ENCODE peak calls at places on chromosomes 16 and 17, in eight cellular contexts. M is fibroblast of mammary gland, R is Calu3, E is choroid plexus epithelial cell, V is stomach, Q is fibroblast of lung, Y is HFFc6, L is breast epithelium. K is an unnamed sample.

GRCh38 chr17:82892869-82893565 is 53.2 kb upstream of the ZNF750 start:
- DNase-seq in R (no peak), L (no peak), E (peak; percentile 20), V (peak; percentile 77), Y (no peak), Q (no peak), M (no peak), K (peak; percentile 76)

GRCh38 chr17:9473716-9474115 is 101.9 kb downstream of the STX8 start:
- DNase-seq in R (no peak), L (no peak), Y (peak; percentile 22), Q (peak; percentile 94), V (no peak), E (peak; percentile 61), M (peak; percentile 88), K (no peak)

GRCh38 chr16:89176147-89176690 is 4.7 kb downstream of the CDH15 start:
- DNase-seq in Y (no peak), R (no peak), E (no peak), V (no peak), L (no peak), M (no peak), Q (no peak), K (no peak)

GRCh38 chr17:50866261-50866949 is at the start of gene TOB1:
- DNase-seq in E (peak; percentile 97), Y (peak; percentile 95), R (peak; percentile 100), M (peak; percentile 93), Q (peak; percentile 96), V (peak; percentile 98), L (peak; percentile 98), K (peak; percentile 94)

GRCh38 chr16:15714393-15715172 is 64.5 kb downstream of the NDE1 start:
- DNase-seq in L (no peak), M (no peak), E (no peak), Y (no peak), V (no peak), R (no peak), Q (no peak), K (no peak)

GRCh38 chr16:30896203-30896889 is at the start of gene CTF1:
- DNase-seq in E (peak; percentile 82), Y (peak; percentile 74), V (peak; percentile 56), Q (peak; percentile 88), L (peak; percentile 82), R (peak; percentile 52), M (peak; percentile 68), K (no peak)

GRCh38 chr17:3012926-3013581 is 50.4 kb downstream of the OR1D5 start:
- DNase-seq in Y (peak; percentile 7), E (peak; percentile 68), Q (peak; percentile 35), L (peak; percentile 50), V (peak; percentile 63), M (peak; percentile 65), R (peak; percentile 63), K (no peak)

GRCh38 chr16:4115209-4115940 is 867 bp downstream of the ADCY9 start:
- DNase-seq in Q (peak; percentile 78), Y (peak; percentile 57), E (peak; percentile 80), V (peak; percentile 54), M (peak; percentile 60), R (peak; percentile 56), L (no peak), K (peak; percentile 46)

GRCh38 chr16:68229431-68230175 is 6.3 kb downstream of the ESRP2 start:
- DNase-seq in Q (peak; percentile 49), L (no peak), M (peak; percentile 65), E (peak; percentile 72), R (peak; percentile 63), V (peak; percentile 52), Y (peak; percentile 72), K (peak; percentile 42)

GRCh38 chr17:12041316-12041715 is 20.6 kb downstream of the MAP2K4 start:
- DNase-seq in Y (peak; percentile 76), V (no peak), M (peak; percentile 85), R (no peak), E (peak; percentile 72), L (no peak), Q (peak; percentile 85), K (no peak)

GRCh38 chr16:76387994-76388393 is 110.8 kb downstream of the CNTNAP4 start:
- DNase-seq in M (no peak), E (no peak), Q (no peak), Y (no peak), R (no peak), V (no peak), L (no peak), K (no peak)

GRCh38 chr16:72278301-72278700 is 106.3 kb upstream of the PMFBP1 start:
- DNase-seq in Q (no peak), V (no peak), L (no peak), Y (no peak), M (no peak), R (no peak), E (no peak), K (no peak)

GRCh38 chr16:13014516-13014915 is 113.1 kb downstream of the SHISA9 start:
- DNase-seq in V (no peak), R (no peak), L (no peak), M (no peak), E (no peak), Y (no peak), Q (no peak), K (no peak)

GRCh38 chr17:3827124-3827773 is 18.8 kb downstream of the NCBP3 start:
- DNase-seq in Y (peak; percentile 59), L (no peak), Q (peak; percentile 65), E (peak; percentile 85), R (peak; percentile 69), V (peak; percentile 65), M (peak; percentile 83), K (peak; percentile 54)

GRCh38 chr16:11179569-11179968 is 76.4 kb downstream of the SOCS1 start:
- DNase-seq in Q (no peak), Y (no peak), L (no peak), M (no peak), V (no peak), E (no peak), R (no peak), K (no peak)

GRCh38 chr17:77723909-77724875 is 234.3 kb upstream of the TNRC6C start:
- DNase-seq in Q (no peak), V (no peak), L (peak; percentile 1), Y (no peak), M (no peak), R (no peak), E (no peak), K (no peak)

GRCh38 chr17:64773386-64773835 is 111.3 kb upstream of the SMURF2 start:
- DNase-seq in E (no peak), R (no peak), M (no peak), Y (no peak), L (no peak), Q (no peak), V (no peak), K (no peak)

DNA sequence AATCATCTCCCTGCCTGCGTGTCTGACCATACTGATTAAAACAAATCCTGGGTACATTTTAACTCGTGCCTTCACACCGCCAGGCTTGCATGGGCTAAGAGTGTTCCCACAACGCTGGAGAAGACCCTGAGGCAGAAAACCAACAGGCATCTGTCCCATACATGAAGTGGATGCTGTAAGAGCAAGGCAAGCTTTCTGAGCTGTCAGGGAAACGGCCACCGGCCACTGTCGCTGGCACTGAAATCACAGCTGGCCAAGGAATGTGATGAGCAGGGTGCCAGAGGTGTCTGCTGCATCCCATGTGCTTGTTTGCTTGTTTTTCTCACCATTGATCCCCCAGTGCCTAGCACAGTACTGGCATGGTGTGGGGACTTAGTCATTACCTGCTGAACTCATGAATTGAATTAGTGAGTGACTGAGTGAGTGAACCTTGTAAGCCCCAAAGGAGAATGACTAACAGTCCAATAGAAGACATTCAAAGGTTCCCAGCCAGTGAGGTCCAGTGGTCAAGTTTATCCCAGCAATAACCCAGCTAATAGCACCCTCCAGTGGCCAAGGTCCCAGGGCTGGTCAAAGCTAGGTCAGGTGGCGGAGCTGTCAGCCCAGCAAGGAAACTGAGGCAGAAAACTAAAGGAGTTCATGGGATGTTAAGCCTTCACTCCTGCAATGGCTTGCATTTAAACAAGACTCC is 92.7 kb upstream of the CDH5 start:
- DNase-seq in E (peak; percentile 56), V (no peak), L (peak; percentile 13), Y (peak; percentile 42), Q (peak; percentile 61), M (peak; percentile 90), R (peak; percentile 31), K (no peak)
- TF ChIP-seq CTCF in E (peak; percentile 64), V (no peak), L (no peak), Y (no peak), Q (peak; percentile 34), M (peak; percentile 71), R (peak; percentile 53), K (no peak)

DNA sequence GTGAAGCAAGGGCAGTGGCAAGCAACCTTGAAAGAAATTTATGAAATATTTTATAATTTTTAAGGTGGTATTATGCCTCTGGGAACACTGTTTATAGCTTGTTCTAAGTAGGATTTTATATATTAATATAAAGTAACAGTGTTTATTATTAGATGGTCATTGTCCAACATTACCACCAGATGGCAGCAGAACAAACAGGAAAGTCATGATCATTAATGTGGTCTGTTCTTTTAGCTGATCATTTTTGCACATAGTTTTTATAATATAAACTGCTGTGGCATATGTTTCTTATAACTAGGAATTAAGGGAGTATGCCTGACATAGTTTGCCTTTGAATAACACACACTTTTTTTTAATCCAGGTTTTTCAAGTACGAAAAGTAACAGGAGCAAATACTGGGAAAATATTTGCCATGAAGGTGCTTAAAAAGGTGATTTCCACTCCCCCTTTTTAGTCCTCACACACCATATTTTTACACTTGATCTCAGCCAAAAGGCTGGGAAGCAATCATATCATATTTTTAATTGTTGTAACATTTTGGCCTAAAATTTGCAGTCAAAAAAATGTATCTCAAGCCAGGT is 21.4 kb downstream of the RPS6KB1 start:
- DNase-seq in Q (peak; percentile 33), M (peak; percentile 66), E (peak; percentile 68), Y (peak; percentile 54), V (no peak), L (no peak), R (no peak), K (no peak)
- TF ChIP-seq CTCF in Q (peak; percentile 55), M (peak; percentile 55), E (peak; percentile 50), Y (peak; percentile 90), V (no peak), L (peak; percentile 57), R (no peak), K (peak; percentile 77)

GRCh38 chr17:43840814-43841213 is 6.2 kb upstream of the CD300LG start:
- DNase-seq in R (peak; percentile 38), E (peak; percentile 47), Q (no peak), Y (no peak), V (no peak), M (no peak), L (no peak), K (no peak)
- TF ChIP-seq CTCF in R (peak; percentile 36), E (peak; percentile 50), Q (peak; percentile 43), Y (peak; percentile 31), V (no peak), M (peak; percentile 27), L (no peak), K (no peak)

GRCh38 chr17:27456681-27457404 is 595 bp downstream of the KSR1 start:
- DNase-seq in E (no peak), Q (no peak), R (peak; percentile 5), V (no peak), M (no peak), L (no peak), Y (no peak), K (no peak)

GRCh38 chr17:27457731-27458523 is 1.7 kb downstream of the KSR1 start:
- DNase-seq in V (no peak), R (no peak), M (no peak), Y (no peak), Q (no peak), E (peak; percentile 50), L (no peak), K (no peak)

GRCh38 chr17:27457405-27457730 is 1.1 kb downstream of the KSR1 start:
- DNase-seq in Y (no peak), V (no peak), M (no peak), Q (no peak), R (no peak), E (no peak), L (no peak), K (no peak)

GRCh38 chr17:27455569-27455913 is 707 bp upstream of the KSR1 start:
- DNase-seq in V (no peak), M (no peak), E (no peak), L (no peak), Y (no peak), R (no peak), Q (no peak), K (no peak)

GRCh38 chr17:27455914-27456680 is at the start of gene KSR1:
- DNase-seq in R (peak; percentile 82), L (peak; percentile 66), V (peak; percentile 89), E (peak; percentile 85), M (peak; percentile 35), Q (peak; percentile 67), Y (peak; percentile 11), K (peak; percentile 69)
- TF ChIP-seq CTCF in R (no peak), L (no peak), V (no peak), E (peak; percentile 75), M (no peak), Q (peak; percentile 69), Y (peak; percentile 50), K (no peak)